ENCODE peak calls at places on chromosomes 6 and 20, in ten cellular contexts. Y is astrocyte of the spinal cord; B is A172; A is substantia nigra; K is LoVo; V is effector memory CD8-positive, alpha-beta T cell; W is stimulated activated CD4-positive, alpha-beta T cell treated with anti-CD3 and anti-CD28 coated beads, TNF-alpha, amount 100 ng/mL, for 24 hours; M is NCI-H1092 treated with DMSO at 0.1 percent for 48 hours; U is HFFc6; P is mammary epithelial cell. Q is an unnamed sample.

GRCh38 chr20:10430000-10430466 is 4.0 kb downstream of the MKKS start:
- DNase-seq in M (no peak), A (no peak), V (no peak), Y (no peak), P (peak), U (no peak), K (no peak), B (peak), W (no peak), Q (no peak)

GRCh38 chr6:93343476-93343875 is 75.9 kb downstream of the EPHA7 start:
- DNase-seq in B (no peak), A (no peak), W (no peak), M (no peak), U (no peak), Y (no peak), P (no peak), V (no peak), K (no peak), Q (no peak)

GRCh38 chr6:38168126-38168525 is 348.6 kb downstream of the ZFAND3 start:
- DNase-seq in A (no peak), W (no peak), K (no peak), M (no peak), U (no peak), V (no peak), P (no peak), Y (no peak), B (no peak), Q (no peak)

GRCh38 chr20:3071266-3071609 is 182 bp upstream of the OXT start:
- DNase-seq in P (no peak), B (no peak), K (no peak), V (no peak), M (no peak), W (no peak), U (no peak), Y (no peak), A (no peak), Q (no peak)

GRCh38 chr6:170128811-170129681 is 161.8 kb downstream of the DLL1 start:
- DNase-seq in A (no peak), B (no peak), M (no peak), P (no peak), K (no peak), U (no peak), W (no peak), V (no peak), Y (no peak), Q (peak)

GRCh38 chr6:45423111-45423900 is 45.6 kb upstream of the SUPT3H start:
- DNase-seq in M (no peak), W (no peak), P (peak), A (peak), B (no peak), K (no peak), Y (no peak), U (no peak), V (no peak), Q (no peak)

GRCh38 chr6:169976301-169977081 is 225.1 kb downstream of the ERMARD start:
- DNase-seq in K (no peak), W (no peak), B (peak), P (peak), M (no peak), U (no peak), V (no peak), A (no peak), Y (no peak), Q (no peak)

GRCh38 chr20:50227506-50227905 is 36.9 kb downstream of the CEBPB start:
- DNase-seq in M (no peak), V (no peak), U (no peak), A (no peak), Y (no peak), P (no peak), W (no peak), B (no peak), K (no peak), Q (no peak)

GRCh38 chr6:30810813-30811329 is 66.5 kb upstream of the IER3 start:
- DNase-seq in W (peak), U (no peak), P (peak), M (no peak), A (no peak), K (peak), B (no peak), Y (no peak), V (no peak), Q (no peak)

GRCh38 chr20:38633577-38634093 is 32.0 kb downstream of the ARHGAP40 start:
- DNase-seq in K (peak), B (peak), Y (no peak), V (peak), A (no peak), W (peak), M (peak), P (peak), U (peak), Q (no peak)

GRCh38 chr20:37839432-37839827 is 63.5 kb upstream of the VSTM2L start:
- DNase-seq in V (no peak), K (no peak), A (no peak), U (no peak), Y (no peak), B (no peak), W (no peak), P (no peak), M (peak), Q (no peak)

GRCh38 chr20:56554869-56555268 is 21.8 kb downstream of the FAM209B start:
- DNase-seq in P (peak), A (peak), W (no peak), B (peak), M (peak), Y (peak), V (no peak), U (peak), K (peak), Q (peak)

GRCh38 chr6:43146709-43147108 is 24.4 kb upstream of the SRF start:
- DNase-seq in M (no peak), U (no peak), Y (no peak), W (no peak), P (no peak), V (no peak), B (no peak), A (no peak), K (no peak), Q (no peak)

GRCh38 chr6:48664850-48665249 is 553.9 kb upstream of the PTCHD4 start:
- DNase-seq in B (peak), Y (peak), K (no peak), M (no peak), V (no peak), A (no peak), U (peak), W (no peak), P (peak), Q (no peak)

GRCh38 chr20:37763105-37763504 is 69.3 kb downstream of the CTNNBL1 start:
- DNase-seq in Y (no peak), U (no peak), W (no peak), V (no peak), M (no peak), A (no peak), K (no peak), P (no peak), B (no peak), Q (no peak)

GRCh38 chr20:56412473-56412790 is 372 bp downstream of the CASS4 start:
- DNase-seq in Y (no peak), M (no peak), P (no peak), A (no peak), B (no peak), W (no peak), K (no peak), V (no peak), U (no peak), Q (no peak)

Q was measured in omental fat pad.